ENCODE peak calls at places on chromosome 17, in five cellular contexts. L is ovary, I is PC-9, D is left ventricle myocardium inferior, Z is psoas muscle. C is an unnamed sample.

GRCh38 chr17:41551370-41551769 is 20.5 kb downstream of the KRT9 start:
- DNase-seq in L (no peak), I (no peak), D (no peak), Z (no peak), C (peak)

GRCh38 chr17:50199651-50200446 is 1.6 kb downstream of the COL1A1 start:
- DNase-seq in L (peak), I (peak), D (peak), Z (peak), C (peak)

GRCh38 chr17:65495255-65496060 is 66.0 kb downstream of the AXIN2 start:
- DNase-seq in L (no peak), I (no peak), D (no peak), Z (no peak), C (no peak)

GRCh38 chr17:16419074-16419928 is 3.9 kb downstream of the TRPV2 start:
- DNase-seq in L (no peak), I (peak), D (no peak), Z (peak), C (peak)

GRCh38 chr17:63834431-63835166 is 7.1 kb upstream of the FTSJ3 start:
- DNase-seq in L (no peak), I (peak), D (no peak), Z (peak), C (peak)

GRCh38 chr17:82392209-82392920 is 20.8 kb downstream of the UTS2R start:
- DNase-seq in L (no peak), I (no peak), D (no peak), Z (no peak), C (no peak)

GRCh38 chr17:21373034-21373433 is 3.1 kb upstream of the KCNJ12 start:
- DNase-seq in L (no peak), I (no peak), D (no peak), Z (no peak), C (no peak)

GRCh38 chr17:5809580-5810188 is 225.4 kb upstream of the NLRP1 start:
- DNase-seq in L (no peak), I (no peak), D (no peak), Z (no peak), C (no peak)

GRCh38 chr17:73492802-73493139 is 151.5 kb downstream of the SDK2 start:
- DNase-seq in L (no peak), I (no peak), D (no peak), Z (no peak), C (no peak)

GRCh38 chr17:83199500-83200201 is 120.2 kb downstream of the METRNL start:
- DNase-seq in L (peak), I (no peak), D (peak), Z (peak), C (peak)

GRCh38 chr17:57868007-57868774 is 18.3 kb upstream of the MRPS23 start:
- DNase-seq in L (peak), I (peak), D (peak), Z (peak), C (peak)

GRCh38 chr17:44084131-44084538 is 13.6 kb downstream of the G6PC3 start:
- DNase-seq in L (no peak), I (no peak), D (no peak), Z (no peak), C (no peak)

GRCh38 chr17:376936-377863 is 24.6 kb upstream of the RPH3AL start:
- DNase-seq in L (no peak), I (no peak), D (peak), Z (peak), C (no peak)

GRCh38 chr17:27491713-27492190 is 35.5 kb downstream of the KSR1 start:
- DNase-seq in L (no peak), I (no peak), D (no peak), Z (no peak), C (no peak)

GRCh38 chr17:82943339-82943738 is 103.5 kb upstream of the ZNF750 start:
- DNase-seq in L (peak), I (no peak), D (peak), Z (peak), C (no peak)

GRCh38 chr17:78138204-78139060 is 7.8 kb upstream of the C17orf99 start:
- DNase-seq in L (no peak), I (no peak), D (no peak), Z (no peak), C (no peak)

GRCh38 chr17:76811834-76812233 is 56.4 kb upstream of the MGAT5B start:
- DNase-seq in L (no peak), I (no peak), D (no peak), Z (no peak), C (no peak)

GRCh38 chr17:72560303-72561247 is 439.8 kb downstream of the SOX9 start:
- DNase-seq in L (no peak), I (peak), D (no peak), Z (no peak), C (peak)

GRCh38 chr17:80762076-80762475 is 217.4 kb downstream of the RPTOR start:
- DNase-seq in L (no peak), I (no peak), D (no peak), Z (no peak), C (no peak)

GRCh38 chr17:15091825-15092224 is 173.3 kb downstream of the PMP22 start:
- DNase-seq in L (no peak), I (no peak), D (no peak), Z (no peak), C (no peak)

GRCh38 chr17:60899115-60899514 is 221.5 kb downstream of the BCAS3 start:
- DNase-seq in L (no peak), I (no peak), D (no peak), Z (no peak), C (no peak)

GRCh38 chr17:60901806-60902205 is 224.2 kb downstream of the BCAS3 start:
- DNase-seq in L (no peak), I (no peak), D (no peak), Z (no peak), C (peak)

GRCh38 chr17:60902399-60902798 is 224.7 kb downstream of the BCAS3 start:
- DNase-seq in L (no peak), I (no peak), D (no peak), Z (no peak), C (peak)

GRCh38 chr17:60901222-60901621 is 223.6 kb downstream of the BCAS3 start:
- DNase-seq in L (no peak), I (no peak), D (no peak), Z (no peak), C (peak)

GRCh38 chr17:60900688-60901087 is 223.0 kb downstream of the BCAS3 start:
- DNase-seq in L (no peak), I (no peak), D (no peak), Z (no peak), C (no peak)
- H3K4me3 ChIP-seq in L (no peak), I (no peak), D (no peak), Z (no peak), C (no peak)

GRCh38 chr17:45785373-45786193 is 1.5 kb downstream of the CRHR1 start:
- DNase-seq in L (no peak), I (no peak), D (no peak), Z (no peak), C (no peak)
- H3K4me3 ChIP-seq in L (peak), I (no peak), D (peak), Z (peak), C (no peak)

GRCh38 chr17:48556534-48557401 is 11.9 kb upstream of the HOXB2 start:
- DNase-seq in L (no peak), I (no peak), D (no peak), Z (no peak), C (no peak)
- H3K4me3 ChIP-seq in L (no peak), I (no peak), D (no peak), Z (no peak), C (no peak)

DNA sequence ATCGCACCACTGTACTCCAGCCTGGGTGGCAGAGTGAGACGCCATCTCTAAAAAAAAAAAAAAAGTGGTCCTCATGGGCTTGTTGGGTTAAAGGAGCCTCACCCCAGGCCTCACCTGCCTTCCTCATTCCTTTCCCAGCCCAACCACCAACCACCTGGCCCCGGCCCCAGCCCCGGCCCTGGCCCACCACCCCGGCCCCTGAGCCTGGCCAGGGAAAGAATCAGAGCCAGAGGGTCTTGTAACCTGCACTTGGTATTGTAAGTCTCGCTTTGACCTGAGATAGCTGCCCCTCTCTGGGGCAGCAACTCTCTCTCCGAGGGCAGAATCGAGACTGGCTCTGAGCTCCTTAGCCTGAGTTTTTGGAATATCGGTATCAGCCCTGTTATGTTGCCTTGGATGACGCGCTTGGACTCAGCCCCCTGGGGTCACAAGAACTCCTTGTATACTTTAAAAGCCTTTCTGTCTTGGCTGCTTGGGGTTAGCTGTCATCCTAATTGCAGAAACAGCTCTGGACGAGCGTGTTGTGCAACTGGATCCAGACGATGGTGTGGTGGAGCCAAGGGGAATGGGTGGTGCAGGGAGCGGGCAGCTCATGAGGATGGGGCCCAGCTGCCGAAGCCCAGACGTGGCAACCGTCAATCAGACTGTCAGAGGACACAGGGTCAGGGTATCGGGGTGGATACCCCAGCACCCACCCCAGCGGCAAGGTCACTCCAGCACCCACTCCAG is 14.6 kb downstream of the SMTNL2 start:
- DNase-seq in L (peak), I (no peak), D (peak), Z (peak), C (no peak)
- H3K4me3 ChIP-seq in L (no peak), I (no peak), D (peak), Z (peak), C (no peak)

DNA sequence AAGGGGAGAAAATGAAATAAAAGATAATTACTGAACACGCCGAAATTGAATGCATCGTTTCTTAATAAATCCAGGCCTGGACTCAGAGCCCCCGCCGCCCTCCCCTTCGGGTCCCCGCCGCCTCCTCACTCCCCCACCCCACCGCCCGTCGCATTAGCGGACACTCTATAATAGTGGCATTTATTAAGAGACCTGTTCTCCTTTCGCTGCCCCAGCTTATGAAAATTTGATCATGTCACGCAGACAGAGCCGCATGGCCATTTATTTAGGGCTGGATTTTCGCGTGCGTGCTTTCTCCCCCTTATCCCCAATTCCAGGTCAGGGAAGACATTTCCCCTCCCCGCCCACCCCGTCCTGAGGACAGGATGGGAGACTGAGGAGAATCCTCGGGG is 6.3 kb upstream of the HOXB2 start:
- DNase-seq in L (no peak), I (no peak), D (no peak), Z (no peak), C (no peak)
- H3K4me3 ChIP-seq in L (no peak), I (no peak), D (no peak), Z (no peak), C (no peak)

GRCh38 chr17:19305761-19306159 is 56.8 kb downstream of the B9D1 start:
- DNase-seq in L (no peak), I (no peak), D (no peak), Z (no peak), C (no peak)
- H3K4me3 ChIP-seq in L (no peak), I (no peak), D (no peak), Z (no peak), C (no peak)

GRCh38 chr17:35315971-35316370 is 57.5 kb downstream of the SLFN11 start:
- DNase-seq in L (no peak), I (no peak), D (no peak), Z (no peak), C (no peak)

GRCh38 chr17:35315283-35315682 is 58.1 kb downstream of the SLFN11 start:
- DNase-seq in L (peak), I (peak), D (no peak), Z (peak), C (peak)

GRCh38 chr17:35312790-35313711 is 60.4 kb downstream of the SLFN11 start:
- DNase-seq in L (peak), I (no peak), D (peak), Z (peak), C (peak)

GRCh38 chr17:35313875-35314409 is 59.5 kb downstream of the SLFN11 start:
- DNase-seq in L (peak), I (no peak), D (peak), Z (peak), C (no peak)

GRCh38 chr17:35314415-35315216 is 58.8 kb downstream of the SLFN11 start:
- DNase-seq in L (peak), I (no peak), D (no peak), Z (no peak), C (no peak)
- H3K4me3 ChIP-seq in L (no peak), I (no peak), D (peak), Z (peak), C (no peak)

GRCh38 chr17:10838682-10839081 is 795 bp upstream of the PIRT start:
- DNase-seq in L (no peak), I (no peak), D (no peak), Z (no peak), C (no peak)

GRCh38 chr17:10837987-10838386 is at the start of gene PIRT:
- DNase-seq in L (no peak), I (no peak), D (no peak), Z (no peak), C (no peak)

GRCh38 chr17:10836966-10837599 is 804 bp downstream of the PIRT start:
- DNase-seq in L (no peak), I (no peak), D (no peak), Z (no peak), C (no peak)

GRCh38 chr17:10836145-10836544 is 1.7 kb downstream of the PIRT start:
- DNase-seq in L (no peak), I (no peak), D (no peak), Z (no peak), C (no peak)
- H3K4me3 ChIP-seq in L (no peak), I (no peak), D (no peak), Z (no peak), C (no peak)

DNA sequence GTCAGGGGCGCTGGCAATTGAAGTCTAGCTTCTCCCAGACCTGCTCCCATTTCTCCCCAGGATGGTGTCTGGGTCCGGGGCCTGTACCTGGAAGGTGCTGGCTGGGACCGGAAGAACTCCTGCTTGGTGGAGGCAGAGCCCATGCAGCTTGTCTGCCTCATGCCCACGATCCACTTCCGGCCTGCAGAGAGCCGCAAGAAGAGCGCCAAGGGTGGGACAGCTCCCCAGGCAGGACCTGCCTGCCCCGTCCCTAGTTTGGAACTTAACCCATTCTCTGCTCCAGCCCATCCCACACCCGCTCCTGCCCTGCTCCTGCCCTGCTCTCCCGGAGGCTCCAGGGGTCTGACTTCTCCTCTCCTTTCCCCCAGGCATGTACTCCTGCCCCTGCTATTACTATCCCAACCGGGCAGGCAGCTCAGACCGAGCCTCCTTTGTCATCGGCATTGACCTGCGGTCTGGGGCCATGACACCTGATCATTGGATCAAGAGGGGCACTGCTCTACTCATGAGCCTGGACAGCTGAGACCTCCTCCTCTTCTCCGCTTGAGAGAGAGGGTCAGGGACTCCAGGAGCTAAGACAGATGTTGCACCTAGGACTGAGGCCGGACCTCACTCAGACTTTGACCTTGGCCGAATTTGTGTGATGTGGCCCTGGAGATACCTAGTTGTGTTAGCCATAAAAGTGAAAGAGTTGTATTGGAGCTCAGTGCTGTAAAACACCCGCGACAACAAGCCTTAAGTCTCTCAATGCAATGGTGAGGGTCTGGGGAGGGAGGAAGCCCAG is 814 bp upstream of the KDM6B start:
- DNase-seq in L (no peak), I (no peak), D (no peak), Z (no peak), C (no peak)
- H3K4me3 ChIP-seq in L (peak), I (peak), D (peak), Z (peak), C (peak)